ENCODE peak calls at places on chromosomes 6 and 20, in five cellular contexts. X, P, R, A and N are unnamed samples.

GRCh38 chr20:32356935-32357868 is 929 bp upstream of the ASXL1 start:
- DNase-seq in X (no peak), P (no peak), R (no peak), A (no peak), N (peak; percentile 70)

GRCh38 chr20:44690781-44691423 is 24.3 kb upstream of the CCN5 start:
- DNase-seq in X (no peak), P (no peak), R (no peak), A (no peak), N (peak; percentile 79)

GRCh38 chr6:56524891-56525703 is 117.6 kb downstream of the DST start:
- DNase-seq in X (no peak), P (no peak), R (no peak), A (no peak), N (no peak)

GRCh38 chr20:1894951-1895673 is at the start of gene SIRPA:
- DNase-seq in X (no peak), P (no peak), R (peak; percentile 88), A (peak; percentile 72), N (peak; percentile 81)

GRCh38 chr20:64035933-64036345 is at the start of gene C20orf204:
- DNase-seq in X (peak; percentile 18), P (no peak), R (no peak), A (no peak), N (no peak)

GRCh38 chr6:110618591-110619267 is 142.3 kb upstream of the SLC22A16 start:
- DNase-seq in X (no peak), P (peak; percentile 11), R (no peak), A (no peak), N (peak; percentile 29)

GRCh38 chr6:32415521-32416019 is 8.6 kb upstream of the BTNL2 start:
- DNase-seq in X (peak; percentile 71), P (peak; percentile 84), R (peak; percentile 84), A (peak; percentile 81), N (peak; percentile 71)

GRCh38 chr20:37907677-37908397 is 4.9 kb downstream of the VSTM2L start:
- DNase-seq in X (no peak), P (no peak), R (no peak), A (no peak), N (peak; percentile 60)

GRCh38 chr20:63093966-63094766 is 87.4 kb upstream of the BHLHE23 start:
- DNase-seq in X (no peak), P (no peak), R (peak; percentile 54), A (peak; percentile 31), N (no peak)

GRCh38 chr20:37189617-37190016 is 10.3 kb upstream of the MROH8 start:
- DNase-seq in X (no peak), P (peak; percentile 6), R (no peak), A (no peak), N (no peak)

GRCh38 chr6:35483892-35484645 is 12.8 kb downstream of the TEAD3 start:
- DNase-seq in X (no peak), P (no peak), R (no peak), A (no peak), N (no peak)

GRCh38 chr6:165245287-165245686 is 64.1 kb downstream of the C6orf118 start:
- DNase-seq in X (no peak), P (peak; percentile 1), R (no peak), A (no peak), N (no peak)

GRCh38 chr20:57663681-57664451 is 43.6 kb upstream of the ZBP1 start:
- DNase-seq in X (no peak), P (no peak), R (peak; percentile 64), A (peak; percentile 61), N (no peak)
- H3K4me1 ChIP-seq in X (peaks cover 20% of the 10 kb centered on the region), P (no peaks in the 10 kb centered on the region), R (no peaks in the 10 kb centered on the region), A (no peaks in the 10 kb centered on the region), N (no peaks in the 10 kb centered on the region)

DNA sequence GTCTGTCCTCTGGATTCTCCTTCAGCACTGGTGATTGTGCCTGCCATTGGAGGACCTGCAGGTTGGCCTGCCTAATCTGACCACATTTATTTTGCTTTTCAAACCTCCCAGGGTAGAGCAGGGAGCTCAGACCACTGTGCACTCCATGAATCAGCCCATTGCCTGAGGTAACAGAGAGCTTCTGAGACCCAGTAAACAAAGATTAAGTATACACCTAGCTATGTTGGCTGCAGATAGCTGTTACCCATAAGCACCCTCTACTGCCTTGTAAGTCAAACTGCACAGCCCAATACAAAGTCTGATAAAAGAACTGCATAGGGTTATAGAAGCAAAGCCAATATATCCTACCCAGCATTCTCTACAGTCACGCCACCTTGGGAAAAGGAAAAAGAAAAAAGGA is 338.7 kb downstream of the HTR1B start:
- DNase-seq in X (no peak), P (no peak), R (no peak), A (no peak), N (no peak)
- TF ChIP-seq CTCF in X (no peak), P (no peak), R (no peak), A (no peak), N (no peak)

GRCh38 chr20:17611290-17611539 is 41.3 kb downstream of the DSTN start:
- DNase-seq in X (no peak), P (no peak), R (no peak), A (no peak), N (no peak)
- H3K4me1 ChIP-seq in X (peaks cover 41% of the 10 kb centered on the region), P (no peaks in the 10 kb centered on the region), R (peaks cover 98% of the 10 kb centered on the region), A (peaks cover 43% of the 10 kb centered on the region), N (peaks cover 8% of the 10 kb centered on the region)

GRCh38 chr20:25247100-25247665 is 702 bp upstream of the PYGB start:
- DNase-seq in X (no peak), P (peak; percentile 6), R (peak; percentile 83), A (peak; percentile 82), N (peak; percentile 82)
- TF ChIP-seq CTCF in X (no peak), P (peak; percentile 54), R (peak; percentile 14), A (peak; percentile 51), N (peak; percentile 19)

GRCh38 chr6:16432075-16433032 is 194.0 kb downstream of the GMPR start:
- DNase-seq in X (no peak), P (no peak), R (no peak), A (no peak), N (peak; percentile 53)
- H3K4me1 ChIP-seq in X (peaks cover 13% of the 10 kb centered on the region), P (peaks cover 30% of the 10 kb centered on the region), R (peaks cover 16% of the 10 kb centered on the region), A (peaks cover 27% of the 10 kb centered on the region), N (peaks cover 19% of the 10 kb centered on the region)

GRCh38 chr6:5302995-5303622 is 41.8 kb downstream of the FARS2 start:
- DNase-seq in X (peak; percentile 64), P (peak; percentile 59), R (no peak), A (peak; percentile 65), N (peak; percentile 37)
- TF ChIP-seq CTCF in X (peak; percentile 51), P (peak; percentile 74), R (no peak), A (peak; percentile 54), N (no peak)

GRCh38 chr6:149340200-149340599 is 22.7 kb downstream of the TAB2 start:
- DNase-seq in X (no peak), P (no peak), R (no peak), A (no peak), N (no peak)

GRCh38 chr6:149334682-149335160 is 17.2 kb downstream of the TAB2 start:
- DNase-seq in X (no peak), P (no peak), R (no peak), A (no peak), N (peak; percentile 42)

GRCh38 chr6:149335924-149336323 is 18.4 kb downstream of the TAB2 start:
- DNase-seq in X (no peak), P (no peak), R (no peak), A (no peak), N (peak; percentile 46)

GRCh38 chr6:149336529-149336928 is 19.0 kb downstream of the TAB2 start:
- DNase-seq in X (no peak), P (no peak), R (no peak), A (no peak), N (no peak)

GRCh38 chr6:149337330-149337729 is 19.8 kb downstream of the TAB2 start:
- DNase-seq in X (no peak), P (no peak), R (no peak), A (no peak), N (no peak)
- H3K4me1 ChIP-seq in X (peaks cover 63% of the 10 kb centered on the region), P (peaks cover 15% of the 10 kb centered on the region), R (peaks cover 80% of the 10 kb centered on the region), A (peaks cover 52% of the 10 kb centered on the region), N (peaks cover 40% of the 10 kb centered on the region)

DNA sequence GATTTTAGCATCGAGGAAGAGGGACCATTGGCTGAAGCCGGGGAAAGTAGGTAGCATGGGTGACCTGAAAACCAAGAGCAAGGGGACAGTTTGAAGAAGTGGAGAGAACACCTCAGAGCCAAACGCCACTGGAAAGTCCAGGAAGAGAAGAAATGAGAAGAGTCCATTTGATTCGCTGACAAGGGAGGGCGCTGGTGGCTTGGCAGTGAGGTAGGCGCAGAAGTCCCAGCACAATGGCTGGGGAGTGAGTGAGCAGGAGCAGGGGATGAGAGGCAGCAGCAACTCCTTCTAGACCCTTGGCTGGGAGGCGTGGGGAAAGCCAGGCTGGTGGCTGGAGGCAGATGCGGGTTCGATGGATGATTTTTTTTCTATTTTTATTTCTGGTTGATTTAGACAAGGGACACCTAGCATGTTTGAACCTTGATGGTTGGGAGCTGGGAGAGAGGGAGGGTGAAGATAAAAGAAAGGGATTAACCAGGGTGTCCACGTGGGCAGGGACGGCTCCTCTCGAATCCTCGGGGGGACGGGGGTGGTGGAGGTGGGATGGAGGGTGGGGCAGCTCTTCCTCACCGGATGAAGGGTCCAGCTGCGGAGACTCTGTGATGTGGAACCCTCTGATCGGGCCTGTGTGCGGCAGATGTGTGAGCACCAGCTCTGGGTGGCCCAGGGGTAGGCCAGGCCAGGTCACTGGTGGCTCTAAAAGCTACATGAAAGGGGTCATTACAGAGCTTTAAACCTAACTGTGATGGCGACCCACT is 164.2 kb downstream of the NFATC2 start:
- DNase-seq in X (no peak), P (no peak), R (peak; percentile 45), A (peak; percentile 48), N (no peak)
- TF ChIP-seq CTCF in X (no peak), P (peak; percentile 61), R (no peak), A (no peak), N (no peak)